ENCODE peak calls at places on chromosomes 4 and X, in five cellular contexts. D, Q, J, E and S are unnamed samples.

GRCh38 chrX:9905288-9905687 is 61.9 kb upstream of the CLDN34 start:
- DNase-seq in D (no peak), Q (no peak), J (no peak), E (peak), S (no peak)

GRCh38 chrX:132758778-132759177 is 199.7 kb downstream of the HS6ST2 start:
- DNase-seq in D (no peak), Q (no peak), J (peak), E (no peak), S (no peak)

GRCh38 chr4:110633358-110634319 is 10.8 kb upstream of the PITX2 start:
- DNase-seq in D (no peak), Q (no peak), J (no peak), E (no peak), S (no peak)

GRCh38 chrX:508163-508562 is 121.5 kb upstream of the PPP2R3B start:
- DNase-seq in D (no peak), Q (no peak), J (no peak), E (no peak), S (no peak)

GRCh38 chrX:43655961-43656494 is at the start of gene MAOA:
- DNase-seq in D (no peak), Q (peak), J (peak), E (peak), S (no peak)

GRCh38 chrX:44456685-44457084 is 86.0 kb downstream of the FUNDC1 start:
- DNase-seq in D (no peak), Q (no peak), J (no peak), E (no peak), S (no peak)

GRCh38 chr4:183832776-183833450 is 72.2 kb upstream of the STOX2 start:
- DNase-seq in D (no peak), Q (no peak), J (no peak), E (no peak), S (no peak)

GRCh38 chr4:177480796-177481195 is 38.6 kb upstream of the AGA start:
- DNase-seq in D (no peak), Q (no peak), J (peak), E (peak), S (no peak)

GRCh38 chr4:109631709-109632108 is 71.5 kb downstream of the CASP6 start:
- DNase-seq in D (no peak), Q (no peak), J (no peak), E (peak), S (no peak)

GRCh38 chrX:108312938-108313337 is 125.3 kb downstream of the COL4A6 start:
- DNase-seq in D (no peak), Q (peak), J (peak), E (peak), S (peak)

GRCh38 chr4:184310171-184310567 is 92.5 kb upstream of the ENPP6 start:
- DNase-seq in D (no peak), Q (peak), J (no peak), E (no peak), S (no peak)

GRCh38 chr4:121192500-121192899 is 28.4 kb upstream of the TNIP3 start:
- DNase-seq in D (no peak), Q (no peak), J (peak), E (peak), S (peak)

GRCh38 chr4:77601614-77602187 is 3.9 kb upstream of the CXCL13 start:
- DNase-seq in D (no peak), Q (no peak), J (no peak), E (no peak), S (no peak)

GRCh38 chr4:53361451-53361850 is 4.4 kb downstream of the SCFD2 start:
- DNase-seq in D (no peak), Q (no peak), J (no peak), E (peak), S (no peak)

GRCh38 chr4:11507920-11508319 is 79.2 kb upstream of the HS3ST1 start:
- DNase-seq in D (no peak), Q (no peak), J (no peak), E (no peak), S (no peak)

GRCh38 chr4:8913121-8913857 is 41.6 kb upstream of the HMX1 start:
- DNase-seq in D (no peak), Q (no peak), J (peak), E (no peak), S (no peak)

GRCh38 chr4:122045533-122045932 is 93.7 kb upstream of the TRPC3 start:
- DNase-seq in D (no peak), Q (no peak), J (peak), E (peak), S (peak)